ENCODE peak calls at places on chromosomes 7 and 10, in four cellular contexts. X, N, F and K are unnamed samples.

GRCh38 chr7:103524042-103524907 is 78.3 kb upstream of the SLC26A5 start:
- DNase-seq in X (peak), F (peak), N (peak), K (peak)

GRCh38 chr10:61301560-61301959 is 151.6 kb downstream of the TMEM26 start:
- DNase-seq in F (no peak), N (no peak), X (no peak), K (no peak)

GRCh38 chr7:98856021-98856422 is 13.8 kb downstream of the TMEM130 start:
- DNase-seq in X (no peak), N (no peak), F (no peak), K (no peak)

GRCh38 chr10:59336632-59337031 is 25.7 kb downstream of the FAM13C start:
- DNase-seq in F (no peak), N (no peak), X (no peak), K (no peak)

GRCh38 chr7:102989161-102989560 is 76.4 kb downstream of the LRRC17 start:
- DNase-seq in F (no peak), X (peak), N (no peak), K (no peak)

GRCh38 chr10:75547391-75548298 is 116.2 kb downstream of the LRMDA start:
- DNase-seq in X (no peak), F (no peak), N (no peak), K (peak)

GRCh38 chr7:66211429-66211828 is 6.3 kb downstream of the TPST1 start:
- DNase-seq in F (no peak), N (no peak), X (no peak), K (no peak)

GRCh38 chr10:88553116-88553752 is 29.9 kb downstream of the RNLS start:
- DNase-seq in F (peak), X (peak), N (peak), K (peak)

GRCh38 chr10:128963246-128964099 is 503.6 kb upstream of the MGMT start:
- DNase-seq in N (no peak), F (no peak), X (no peak), K (no peak)

GRCh38 chr10:21260060-21260792 is 265.3 kb downstream of the SKIDA1 start:
- DNase-seq in X (no peak), N (no peak), F (no peak), K (no peak)

GRCh38 chr10:67612577-67613537 is 83.1 kb downstream of the CTNNA3 start:
- DNase-seq in X (no peak), F (no peak), N (no peak), K (peak)
- TF ChIP-seq MYC in X (no peak), F (no peak), N (no peak), K (no peak)

GRCh38 chr7:50661345-50662058 is 96.3 kb upstream of the DDC start:
- DNase-seq in X (no peak), F (no peak), N (no peak), K (peak)

GRCh38 chr7:50659329-50659965 is 94.2 kb upstream of the DDC start:
- DNase-seq in F (no peak), X (no peak), N (no peak), K (no peak)

GRCh38 chr7:50660830-50661175 is 95.6 kb upstream of the DDC start:
- DNase-seq in N (no peak), X (no peak), F (no peak), K (no peak)

GRCh38 chr7:50658696-50659095 is 93.5 kb upstream of the DDC start:
- DNase-seq in F (no peak), X (no peak), N (no peak), K (no peak)

GRCh38 chr7:50660040-50660829 is 95.0 kb upstream of the DDC start:
- DNase-seq in X (no peak), N (no peak), F (no peak), K (peak)
- TF ChIP-seq MYC in X (no peak), N (no peak), F (no peak), K (no peak)

GRCh38 chr7:152666078-152666477 is 9.9 kb downstream of the XRCC2 start:
- DNase-seq in N (no peak), F (no peak), X (no peak), K (no peak)

GRCh38 chr7:152667900-152668440 is 8.0 kb downstream of the XRCC2 start:
- DNase-seq in N (no peak), X (no peak), F (no peak), K (no peak)

GRCh38 chr7:152672626-152673025 is 3.3 kb downstream of the XRCC2 start:
- DNase-seq in X (no peak), F (no peak), N (no peak), K (no peak)

GRCh38 chr7:152669758-152670157 is 6.2 kb downstream of the XRCC2 start:
- DNase-seq in F (no peak), N (no peak), X (no peak), K (no peak)

DNA sequence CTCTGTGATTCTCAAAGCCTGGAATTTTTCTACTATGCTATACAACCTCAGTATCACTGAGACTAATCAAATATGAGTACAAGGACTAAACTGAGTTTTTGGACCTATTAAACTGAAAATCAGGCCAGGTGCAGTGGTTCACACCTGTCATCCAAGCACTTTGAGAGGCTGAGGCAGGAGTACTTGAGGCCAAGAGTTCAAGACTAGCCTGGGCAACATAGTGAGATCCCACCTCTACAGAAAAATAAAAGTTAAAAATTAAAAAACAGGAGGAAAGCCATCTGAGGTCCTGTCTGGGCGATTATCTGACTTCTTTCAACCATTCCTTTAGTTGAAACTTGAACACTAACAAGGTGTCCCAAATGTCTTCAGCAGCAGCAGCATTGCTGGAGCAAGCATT is 7.0 kb downstream of the XRCC2 start:
- DNase-seq in N (no peak), X (no peak), F (no peak), K (no peak)
- TF ChIP-seq MYC in N (no peak), X (no peak), F (no peak), K (no peak)

GRCh38 chr7:81327468-81327867 is 408.6 kb upstream of the SEMA3C start:
- DNase-seq in N (peak), F (peak), X (no peak), K (no peak)
- TF ChIP-seq MYC in N (no peak), F (no peak), X (no peak), K (no peak)

GRCh38 chr10:17735166-17735941 is 16.6 kb upstream of the TMEM236 start:
- DNase-seq in F (no peak), X (no peak), N (peak), K (no peak)
- TF ChIP-seq MYC in F (no peak), X (no peak), N (no peak), K (no peak)

GRCh38 chr7:141737118-141737835 is 881 bp upstream of the SSBP1 start:
- DNase-seq in N (peak), X (peak), F (peak), K (peak)
- TF ChIP-seq MYC in N (no peak), X (no peak), F (no peak), K (peak)

DNA sequence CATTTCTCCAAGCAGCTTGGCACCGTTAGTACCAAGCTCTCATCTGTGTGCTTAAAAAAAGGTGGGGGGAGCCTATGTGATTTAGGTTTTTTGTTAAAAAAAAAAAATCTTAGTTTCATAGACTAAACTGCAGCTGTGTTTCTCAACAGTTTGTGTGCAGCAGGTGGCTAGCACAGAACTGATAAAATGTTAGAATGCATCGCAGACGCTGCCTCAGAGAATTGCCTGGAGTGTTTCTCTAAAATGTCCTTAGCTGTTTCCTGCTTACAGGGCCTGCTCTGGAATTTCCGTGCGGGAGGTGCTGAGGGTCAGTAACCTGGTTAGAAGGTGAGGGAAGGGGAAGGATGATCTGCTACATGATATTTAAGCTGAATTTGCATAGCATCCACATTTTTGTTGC is 268.9 kb downstream of the PLXDC2 start:
- DNase-seq in F (no peak), N (no peak), X (no peak), K (no peak)
- TF ChIP-seq MYC in F (no peak), N (no peak), X (no peak), K (no peak)

GRCh38 chr7:110922906-110923305 is 168.0 kb upstream of the LRRN3 start:
- DNase-seq in F (no peak), X (peak), N (peak), K (no peak)
- TF ChIP-seq MYC in F (no peak), X (no peak), N (no peak), K (no peak)

GRCh38 chr7:76020031-76020714 is 25.8 kb upstream of the TMEM120A start:
- DNase-seq in F (peak), X (peak), N (peak), K (peak)

GRCh38 chr7:76011437-76011836 is 17.0 kb upstream of the TMEM120A start:
- DNase-seq in N (peak), F (no peak), X (no peak), K (no peak)

GRCh38 chr7:76022026-76022780 is 25.6 kb downstream of the STYXL1 start:
- DNase-seq in X (no peak), N (no peak), F (no peak), K (no peak)

DNA sequence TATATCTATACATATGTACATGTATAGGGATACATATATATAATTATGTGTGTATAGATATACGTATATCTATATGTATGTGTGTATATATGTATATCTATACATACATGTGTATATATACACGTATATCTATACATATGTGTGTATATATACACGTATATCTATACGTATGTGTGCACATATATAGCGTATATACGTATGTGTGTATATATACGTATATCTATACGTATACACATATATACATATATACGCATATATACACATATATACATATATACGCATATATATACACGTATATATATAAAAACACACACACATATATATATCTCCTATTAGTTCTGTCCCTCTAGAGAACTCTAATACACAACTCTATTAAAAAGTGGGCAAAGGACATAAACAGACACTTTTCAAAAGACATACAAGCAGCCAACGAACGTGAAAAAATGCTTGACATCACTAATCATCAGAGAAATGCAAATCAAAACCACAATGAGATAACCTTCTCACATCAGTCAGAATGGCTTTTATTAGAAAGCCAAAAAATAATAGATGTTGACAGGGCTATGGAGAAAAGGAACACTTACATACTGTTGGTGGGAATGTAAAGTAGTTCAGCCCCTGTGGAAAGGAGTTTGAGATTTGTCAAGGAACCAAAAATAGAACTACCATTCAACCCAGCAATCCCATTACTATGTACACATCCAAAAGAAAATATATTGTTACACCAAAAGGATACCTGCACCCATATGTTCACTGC is 22.0 kb upstream of the TMEM120A start:
- DNase-seq in F (no peak), X (no peak), N (no peak), K (no peak)
- TF ChIP-seq MYC in F (peak), X (no peak), N (no peak), K (no peak)

GRCh38 chr10:10160821-10161312 is 856.8 kb upstream of the CELF2 start:
- DNase-seq in F (no peak), X (no peak), N (no peak), K (no peak)
- TF ChIP-seq MYC in F (no peak), X (no peak), N (no peak), K (no peak)